ENCODE peak calls at places on chromosomes 13 and 19, in nine cellular contexts. L is body of pancreas; C is neuronal stem cell; F is stomach; G is spleen; R is ascending aorta; E is gastrocnemius medialis; H is left lung; A is CD4-positive, alpha-beta memory T cell. X is an unnamed sample.

GRCh38 chr19:30066781-30067759 is 125.0 kb downstream of the URI1 start:
- DNase-seq in G (peak; percentile 53), A (no peak), C (no peak), H (no peak), R (peak; percentile 58), L (no peak), E (no peak), F (peak; percentile 19), X (no peak)

GRCh38 chr13:79781829-79782540 is 301.0 kb downstream of the NDFIP2 start:
- DNase-seq in H (no peak), F (no peak), R (no peak), A (no peak), C (no peak), G (no peak), L (no peak), E (no peak), X (peak; percentile 64)

GRCh38 chr19:32691952-32692726 is 518 bp downstream of the NUDT19 start:
- DNase-seq in F (peak; percentile 70), G (peak; percentile 94), C (peak; percentile 36), R (peak; percentile 81), H (peak; percentile 80), L (peak; percentile 67), A (peak; percentile 58), E (peak; percentile 67), X (peak; percentile 65)

GRCh38 chr13:73720216-73720840 is 413.9 kb downstream of the KLF12 start:
- DNase-seq in R (no peak), H (no peak), G (no peak), E (no peak), C (no peak), A (no peak), F (no peak), L (no peak), X (no peak)

GRCh38 chr13:28528388-28528787 is 33.5 kb upstream of the FLT1 start:
- DNase-seq in G (no peak), A (no peak), F (no peak), E (no peak), L (no peak), C (no peak), H (no peak), R (no peak), X (no peak)

GRCh38 chr13:28059214-28059613 is 41.2 kb downstream of the FLT3 start:
- DNase-seq in C (peak; percentile 9), G (no peak), R (no peak), F (peak; percentile 44), E (no peak), H (no peak), A (peak; percentile 22), L (peak; percentile 78), X (peak; percentile 39)

GRCh38 chr13:93409001-93409400 is 182.4 kb downstream of the GPC6 start:
- DNase-seq in R (no peak), F (no peak), C (no peak), E (no peak), A (no peak), H (no peak), L (no peak), G (no peak), X (no peak)

GRCh38 chr19:34172661-34173144 is 399 bp downstream of the LSM14A start:
- DNase-seq in L (peak; percentile 40), C (no peak), R (no peak), E (peak; percentile 15), H (no peak), A (peak; percentile 41), F (no peak), G (peak; percentile 91), X (no peak)

GRCh38 chr13:110305949-110306339 is 1.0 kb downstream of the COL4A1 start:
- DNase-seq in F (no peak), H (no peak), A (no peak), E (no peak), R (no peak), C (no peak), L (no peak), G (no peak), X (peak; percentile 88)

GRCh38 chr13:85930108-85930507 is 130.9 kb upstream of the SLITRK6 start:
- DNase-seq in G (no peak), L (no peak), A (no peak), E (no peak), C (no peak), F (no peak), H (no peak), R (no peak), X (no peak)

GRCh38 chr19:57978586-57979289 is 4.4 kb upstream of the C19orf18 start:
- DNase-seq in E (no peak), H (no peak), R (no peak), A (no peak), F (no peak), L (no peak), C (no peak), G (no peak), X (peak; percentile 29)

GRCh38 chr19:38556521-38557174 is 61.1 kb downstream of the MAP4K1 start:
- DNase-seq in A (no peak), E (no peak), G (no peak), C (no peak), L (no peak), R (no peak), F (no peak), H (no peak), X (no peak)

GRCh38 chr19:794989-795658 is 2.1 kb upstream of the PTBP1 start:
- DNase-seq in A (no peak), C (no peak), E (no peak), R (no peak), F (no peak), H (no peak), G (no peak), L (no peak), X (no peak)

GRCh38 chr19:53870485-53870844 is 2.8 kb downstream of the MYADM start:
- DNase-seq in H (peak; percentile 68), E (no peak), A (no peak), R (no peak), C (no peak), F (peak; percentile 60), L (peak; percentile 41), G (peak; percentile 86), X (no peak)

GRCh38 chr19:18594096-18594823 is 5.7 kb downstream of the REX1BD start:
- DNase-seq in R (peak; percentile 87), C (peak; percentile 82), A (peak; percentile 75), E (peak; percentile 57), H (peak; percentile 72), F (peak; percentile 80), G (peak; percentile 93), L (peak; percentile 79), X (peak; percentile 83)

GRCh38 chr19:56341948-56342347 is 27.3 kb upstream of the ZSCAN5A start:
- DNase-seq in R (no peak), F (no peak), E (no peak), G (no peak), L (no peak), H (no peak), C (no peak), A (no peak), X (no peak)

GRCh38 chr19:56351208-56351607 is 36.6 kb upstream of the ZSCAN5A start:
- DNase-seq in G (no peak), H (no peak), R (no peak), A (no peak), F (no peak), E (no peak), C (no peak), L (no peak), X (no peak)

GRCh38 chr19:56350416-56351045 is 35.9 kb upstream of the ZSCAN5A start:
- DNase-seq in H (no peak), G (no peak), E (no peak), F (peak; percentile 39), A (peak; percentile 35), R (no peak), L (peak; percentile 61), C (peak; percentile 46), X (peak; percentile 41)

GRCh38 chr19:56348289-56348877 is 33.7 kb upstream of the ZSCAN5A start:
- DNase-seq in L (no peak), C (no peak), A (no peak), R (no peak), F (no peak), G (no peak), E (no peak), H (no peak), X (peak; percentile 20)

GRCh38 chr19:56347163-56347778 is 32.6 kb upstream of the ZSCAN5A start:
- DNase-seq in L (no peak), E (no peak), C (no peak), G (no peak), F (no peak), H (no peak), A (no peak), R (no peak), X (no peak)
- H3K36me3 ChIP-seq in L (no peaks in the 10 kb centered on the region), E (no peaks in the 10 kb centered on the region), C (no peaks in the 10 kb centered on the region), G (no peaks in the 10 kb centered on the region), F (no peaks in the 10 kb centered on the region), H (no peaks in the 10 kb centered on the region), A (no peaks in the 10 kb centered on the region), R (no peaks in the 10 kb centered on the region), X (no peaks in the 10 kb centered on the region)

DNA sequence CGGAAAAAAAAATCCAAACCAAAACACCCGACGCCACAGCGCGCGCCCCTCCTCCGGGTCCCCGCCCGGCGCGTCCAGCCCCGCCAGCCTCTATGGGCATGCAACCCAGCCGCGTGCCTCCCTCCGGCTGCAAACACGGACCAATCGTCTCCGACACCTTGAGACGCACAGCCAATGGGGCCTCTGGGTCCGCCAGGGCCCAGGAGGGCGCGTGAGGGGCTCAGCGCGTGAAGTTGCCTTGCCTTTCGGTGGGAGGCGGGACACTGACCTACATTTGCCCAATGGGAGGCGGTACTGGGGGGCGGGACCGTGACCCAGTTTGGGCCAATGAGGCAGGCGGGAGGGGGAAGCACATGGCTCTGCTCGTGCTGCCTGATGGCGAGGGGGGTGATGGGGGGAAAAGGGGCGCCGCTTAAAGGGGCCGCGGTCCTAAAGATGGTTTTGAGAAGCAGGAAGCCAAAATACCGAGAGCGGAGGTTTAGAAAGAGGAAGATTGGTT is 319 bp upstream of the DBP start:
- DNase-seq in R (peak; percentile 100), G (peak; percentile 100), L (peak; percentile 99), F (peak; percentile 99), H (peak; percentile 99), E (peak; percentile 100), C (peak; percentile 99), A (peak; percentile 100), X (peak; percentile 99)
- H3K4me1 ChIP-seq in R (peaks cover 39% of the 10 kb centered on the region), G (peaks cover 40% of the 10 kb centered on the region), L (peaks cover 46% of the 10 kb centered on the region), F (peaks cover 66% of the 10 kb centered on the region), H (peaks cover 19% of the 10 kb centered on the region), E (peaks cover 45% of the 10 kb centered on the region), C (peaks cover 20% of the 10 kb centered on the region), A (peaks cover 44% of the 10 kb centered on the region), X (peaks cover 26% of the 10 kb centered on the region)

DNA sequence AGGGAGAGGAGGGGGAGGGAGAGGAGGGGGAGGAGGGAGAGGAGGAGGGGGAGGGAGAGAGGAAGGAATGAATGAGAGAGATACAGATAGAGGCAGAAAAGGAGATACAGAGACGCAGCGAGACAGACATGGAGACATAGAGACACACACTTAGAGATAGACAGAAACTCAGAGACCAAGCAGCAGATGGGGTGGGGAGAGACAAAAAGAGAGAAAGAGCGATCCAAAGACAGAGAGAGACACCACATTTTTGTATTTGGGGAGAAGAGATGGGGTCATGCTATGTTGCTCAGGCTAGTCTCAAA is 877 bp upstream of the CA11 start:
- DNase-seq in H (no peak), F (no peak), R (no peak), L (no peak), A (no peak), G (no peak), C (no peak), E (no peak), X (no peak)
- H3K4me3 ChIP-seq in H (no peak overlapping the region), F (no peak overlapping the region), R (no peak overlapping the region), L (no peak overlapping the region), A (no peak overlapping the region), G (peak overlapping the region; percentile 78), C (no peak overlapping the region), E (no peak overlapping the region), X (no peak overlapping the region)

DNA sequence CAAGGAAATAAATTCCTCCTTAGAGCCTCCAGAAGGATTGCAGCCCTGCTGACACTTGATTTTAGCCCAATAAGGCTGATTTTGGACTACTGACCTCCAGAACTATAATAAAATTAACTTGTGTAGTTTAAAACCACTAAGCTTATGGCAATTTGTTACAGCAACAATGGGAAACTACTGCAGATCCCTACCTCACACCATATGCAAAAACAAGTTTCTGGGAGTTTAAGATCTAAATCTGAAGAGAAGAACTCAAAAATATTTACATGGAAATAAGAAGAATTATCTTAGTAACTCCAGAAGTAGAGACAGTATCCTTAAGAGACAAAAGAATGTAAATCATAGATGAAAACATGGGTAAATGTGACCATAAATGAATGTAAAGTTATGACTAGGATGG is 5.9 kb downstream of the ZNF575 start:
- DNase-seq in E (no peak), H (no peak), G (no peak), R (no peak), F (no peak), A (no peak), C (no peak), L (no peak), X (no peak)
- H3K36me3 ChIP-seq in E (peaks cover 7% of the 10 kb centered on the region), H (peaks cover 70% of the 10 kb centered on the region), G (peaks cover 75% of the 10 kb centered on the region), R (peaks cover 48% of the 10 kb centered on the region), F (peaks cover 67% of the 10 kb centered on the region), A (peaks cover 34% of the 10 kb centered on the region), C (peaks cover 82% of the 10 kb centered on the region), L (peaks cover 16% of the 10 kb centered on the region), X (peaks cover 56% of the 10 kb centered on the region)

X was measured in SJCRH30.